ENCODE peak calls at places on chromosomes 11 and 22, in seven cellular contexts. C is right atrium auricular region, T is esophagus squamous epithelium, D is uterus, N is brain microvascular endothelial cell, E is tibial nerve, J is WERI-Rb-1. L is an unnamed sample.

GRCh38 chr11:83021780-83022125 is 49.9 kb downstream of the RAB30 start:
- DNase-seq in C (no peak), T (no peak), D (no peak), N (no peak), E (no peak), J (no peak), L (no peak)

GRCh38 chr11:45238724-45239123 is 47.4 kb downstream of the SYT13 start:
- DNase-seq in C (no peak), T (no peak), D (no peak), N (peak; percentile 84), E (no peak), J (no peak), L (peak; percentile 17)

GRCh38 chr22:32411388-32411787 is 659 bp downstream of the RTCB start:
- DNase-seq in C (no peak), T (no peak), D (no peak), N (peak; percentile 14), E (no peak), J (no peak), L (peak; percentile 74)

GRCh38 chr11:119284344-119285157 is 32.4 kb downstream of the MCAM start:
- DNase-seq in C (no peak), T (no peak), D (no peak), N (no peak), E (no peak), J (no peak), L (peak; percentile 58)

GRCh38 chr11:63869171-63869591 is 30.3 kb downstream of the MARK2 start:
- DNase-seq in C (no peak), T (no peak), D (no peak), N (no peak), E (no peak), J (no peak), L (peak; percentile 55)

GRCh38 chr22:17271711-17272451 is 52.6 kb upstream of the ADA2 start:
- DNase-seq in C (no peak), T (no peak), D (no peak), N (no peak), E (no peak), J (no peak), L (no peak)

GRCh38 chr11:7551571-7551970 is 37.8 kb downstream of the PPFIBP2 start:
- DNase-seq in C (no peak), T (no peak), D (no peak), N (no peak), E (no peak), J (no peak), L (peak; percentile 49)

GRCh38 chr11:963852-964251 is 38.2 kb downstream of the AP2A2 start:
- DNase-seq in C (no peak), T (no peak), D (no peak), N (no peak), E (no peak), J (no peak), L (no peak)

GRCh38 chr11:16169541-16169940 is 186.8 kb downstream of the SOX6 start:
- DNase-seq in C (no peak), T (no peak), D (no peak), N (no peak), E (no peak), J (no peak), L (no peak)

GRCh38 chr22:24059121-24059520 is 48.0 kb downstream of the CABIN1 start:
- DNase-seq in C (no peak), T (no peak), D (no peak), N (peak; percentile 87), E (peak; percentile 70), J (no peak), L (peak; percentile 61)

DNA sequence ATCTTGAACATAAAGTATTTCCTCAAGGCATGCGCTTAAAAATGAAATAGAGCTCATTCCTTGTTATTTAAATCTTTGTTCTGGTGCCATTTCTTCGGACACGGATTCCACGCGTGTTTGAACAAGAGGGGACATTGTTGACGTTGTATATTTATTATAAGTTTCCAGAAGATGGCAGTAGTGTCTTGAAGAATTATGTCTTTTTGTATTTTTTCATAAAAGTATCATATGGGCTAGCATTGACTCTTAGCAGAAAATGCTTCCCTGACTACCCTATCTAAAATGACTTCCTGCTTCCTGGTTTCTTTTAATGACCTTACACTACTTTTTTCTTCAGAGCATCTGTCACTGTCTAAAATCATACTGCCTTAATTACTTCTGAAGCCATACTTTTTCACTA is 20.4 kb downstream of the BIRC2 start:
- DNase-seq in C (no peak), T (no peak), D (no peak), N (no peak), E (no peak), J (no peak), L (peak; percentile 19)
- TF ChIP-seq CTCF in C (peak; percentile 39), T (peak; percentile 20), D (no peak), N (peak; percentile 24), E (no peak), J (no peak), L (no peak)

GRCh38 chr11:6095798-6096197 is 11.7 kb upstream of the OR56B4 start:
- DNase-seq in C (no peak), T (no peak), D (no peak), N (no peak), E (no peak), J (no peak), L (no peak)

GRCh38 chr11:6096417-6096816 is 11.1 kb upstream of the OR56B4 start:
- DNase-seq in C (no peak), T (no peak), D (no peak), N (no peak), E (no peak), J (no peak), L (no peak)

DNA sequence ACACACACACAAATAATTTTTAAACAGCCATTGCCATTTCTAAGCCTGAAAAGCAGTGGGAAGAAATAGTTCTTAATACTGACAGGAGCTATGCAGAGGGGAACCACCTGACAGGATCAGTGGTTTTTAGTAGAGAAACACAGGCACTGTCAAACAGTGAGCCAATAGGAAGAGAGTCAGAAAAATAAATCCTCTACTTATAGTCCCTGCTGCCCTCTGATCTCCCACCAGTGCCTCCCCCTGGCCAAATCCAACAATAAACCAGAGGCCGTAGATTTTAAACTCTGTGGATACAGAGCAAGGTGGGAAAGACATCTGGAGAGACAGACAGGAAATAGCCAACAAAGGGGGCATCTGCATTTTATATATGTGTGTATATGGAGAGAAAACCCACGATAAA is 7.9 kb upstream of the OR56B4 start:
- DNase-seq in C (no peak), T (no peak), D (no peak), N (no peak), E (no peak), J (no peak), L (no peak)
- H3K4me3 ChIP-seq in C (no peak overlapping the region), T (no peak overlapping the region), D (no peak overlapping the region), N (no peak overlapping the region), E (no peak overlapping the region), J (no peak overlapping the region), L (no peak overlapping the region)

DNA sequence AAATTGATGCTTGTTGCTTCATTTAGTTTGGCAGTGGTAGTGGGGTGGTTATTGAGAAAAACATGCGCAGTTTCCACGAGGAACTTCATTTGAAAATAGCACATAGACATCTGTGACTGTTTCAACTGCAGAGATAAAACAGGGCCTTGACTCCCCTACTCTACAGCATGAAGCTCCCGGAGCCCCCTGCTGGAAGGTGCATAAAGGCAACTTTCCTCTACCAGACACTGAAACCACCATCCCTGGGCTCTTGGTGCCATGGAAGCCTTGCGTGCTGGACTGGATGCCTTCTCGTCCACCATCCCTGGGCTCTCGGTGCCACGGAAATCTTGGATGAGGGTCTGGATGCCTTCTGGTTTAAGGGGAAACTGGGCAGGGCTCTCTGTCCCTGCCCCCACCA is 195.8 kb downstream of the CSNK2A3 start:
- DNase-seq in C (no peak), T (no peak), D (no peak), N (peak; percentile 29), E (no peak), J (peak; percentile 43), L (peak; percentile 23)
- TF ChIP-seq CTCF in C (peak; percentile 61), T (no peak), D (no peak), N (peak; percentile 73), E (no peak), J (peak; percentile 77), L (peak; percentile 55)

DNA sequence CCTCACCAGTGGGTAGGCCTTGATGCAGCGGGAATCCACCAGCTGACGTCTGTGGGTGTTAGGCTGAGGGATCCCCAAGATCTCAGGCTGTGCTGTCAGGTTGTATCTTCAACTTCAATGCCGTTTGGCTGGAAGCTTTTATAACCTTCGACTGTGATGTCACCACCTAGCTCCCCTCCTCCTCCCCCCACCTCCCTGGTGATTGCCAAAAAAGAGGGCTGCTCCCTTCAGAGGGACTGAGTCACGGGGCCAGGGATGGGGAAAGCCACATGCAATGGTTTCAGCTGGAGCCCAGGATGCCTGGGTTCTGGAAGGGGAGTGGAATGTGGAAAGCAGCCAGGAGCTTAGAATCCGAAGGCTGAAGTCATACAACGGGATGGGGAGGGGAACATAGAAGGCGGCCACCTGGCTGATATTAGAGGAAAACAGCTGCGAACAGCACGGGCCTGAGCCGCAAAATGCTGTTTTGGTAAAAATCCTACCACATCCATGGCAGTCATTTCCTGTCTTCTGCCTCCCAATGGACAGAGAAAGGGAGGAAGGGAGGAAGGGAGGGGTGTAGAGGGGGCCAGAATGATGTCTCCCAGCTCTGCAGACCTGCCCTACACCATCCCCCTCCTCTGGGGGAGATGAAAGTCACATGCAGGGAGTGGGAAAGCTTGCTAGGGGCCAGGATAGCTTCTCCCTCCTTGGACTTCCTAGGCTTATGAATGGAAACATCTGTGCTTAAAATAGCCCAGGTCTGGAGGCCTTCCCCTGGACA is at the start of gene LRRN4CL:
- DNase-seq in C (peak; percentile 93), T (no peak), D (peak; percentile 94), N (peak; percentile 37), E (peak; percentile 88), J (no peak), L (no peak)
- H3K4me3 ChIP-seq in C (peak within 1 kb of the TSS; percentile 37), T (peak within 1 kb of the TSS; percentile 26), D (peak within 1 kb of the TSS; percentile 45), N (no peak within 1 kb of the TSS), E (peak within 1 kb of the TSS; percentile 31), J (no peak within 1 kb of the TSS), L (no peak within 1 kb of the TSS)

GRCh38 chr11:46445192-46445591 is 53.6 kb upstream of the CHRM4 start:
- DNase-seq in C (no peak), T (no peak), D (no peak), N (no peak), E (no peak), J (no peak), L (no peak)

GRCh38 chr11:46445887-46446286 is 54.3 kb upstream of the CHRM4 start:
- DNase-seq in C (no peak), T (no peak), D (no peak), N (no peak), E (no peak), J (no peak), L (no peak)

GRCh38 chr11:46447544-46447943 is 56.0 kb upstream of the CHRM4 start:
- DNase-seq in C (no peak), T (no peak), D (no peak), N (no peak), E (no peak), J (no peak), L (no peak)

GRCh38 chr11:46444305-46444704 is 52.7 kb upstream of the CHRM4 start:
- DNase-seq in C (no peak), T (no peak), D (no peak), N (peak; percentile 4), E (no peak), J (no peak), L (no peak)

GRCh38 chr11:46446343-46446751 is 54.8 kb upstream of the CHRM4 start:
- DNase-seq in C (no peak), T (no peak), D (no peak), N (no peak), E (no peak), J (no peak), L (no peak)
- TF ChIP-seq CTCF in C (peak; percentile 38), T (no peak), D (no peak), N (peak; percentile 30), E (no peak), J (no peak), L (no peak)

GRCh38 chr11:130314184-130314748 is 451 bp downstream of the ZBTB44 start:
- DNase-seq in C (no peak), T (peak; percentile 2), D (peak; percentile 63), N (peak; percentile 15), E (peak; percentile 7), J (peak; percentile 60), L (no peak)
- H3K4me3 ChIP-seq in C (peak overlapping the region; percentile 87), T (peak overlapping the region; percentile 88), D (peak overlapping the region; percentile 86), N (peak overlapping the region; percentile 78), E (peak overlapping the region; percentile 69), J (peak overlapping the region; percentile 89), L (peak overlapping the region; percentile 76)

GRCh38 chr22:43996981-43997265 is 27.2 kb upstream of the PARVB start:
- DNase-seq in C (no peak), T (no peak), D (no peak), N (no peak), E (no peak), J (peak; percentile 76), L (no peak)
- TF ChIP-seq CTCF in C (no peak), T (no peak), D (no peak), N (no peak), E (no peak), J (peak; percentile 50), L (no peak)